ENCODE peak calls at places on chromosome 11, in ten cellular contexts. S, R, X, Q, U, N, F, V, J and K are unnamed samples.

GRCh38 chr11:114612686-114613085 is 17.1 kb upstream of the NXPE4 start:
- DNase-seq in S (no peak), R (no peak), X (no peak), Q (no peak), U (no peak), N (no peak), F (no peak), V (no peak), J (no peak), K (no peak)

GRCh38 chr11:128598096-128598495 is 10.7 kb upstream of the ETS1 start:
- DNase-seq in S (no peak), R (no peak), X (no peak), Q (no peak), U (no peak), N (no peak), F (no peak), V (no peak), J (peak), K (no peak)

GRCh38 chr11:2567026-2567671 is 122.3 kb downstream of the KCNQ1 start:
- DNase-seq in S (no peak), R (no peak), X (no peak), Q (no peak), U (no peak), N (no peak), F (no peak), V (no peak), J (peak), K (no peak)

GRCh38 chr11:90218606-90219005 is 4.2 kb downstream of the CHORDC1 start:
- DNase-seq in S (no peak), R (no peak), X (no peak), Q (no peak), U (no peak), N (no peak), F (no peak), V (no peak), J (peak), K (no peak)

GRCh38 chr11:30346068-30346688 is 23.3 kb downstream of the ARL14EP start:
- DNase-seq in S (no peak), R (no peak), X (no peak), Q (no peak), U (no peak), N (peak), F (peak), V (peak), J (peak), K (no peak)

GRCh38 chr11:116130122-116130521 is 625.9 kb upstream of the CADM1 start:
- DNase-seq in S (no peak), R (no peak), X (no peak), Q (no peak), U (no peak), N (no peak), F (no peak), V (no peak), J (no peak), K (no peak)

GRCh38 chr11:86116386-86116726 is 47.5 kb upstream of the PICALM start:
- DNase-seq in S (no peak), R (no peak), X (no peak), Q (peak), U (no peak), N (peak), F (no peak), V (peak), J (no peak), K (no peak)

GRCh38 chr11:60872124-60872951 is 5.0 kb downstream of the ZP1 start:
- DNase-seq in S (no peak), R (no peak), X (no peak), Q (no peak), U (no peak), N (no peak), F (no peak), V (peak), J (no peak), K (no peak)

GRCh38 chr11:99199336-99199735 is 178.6 kb downstream of the CNTN5 start:
- DNase-seq in S (no peak), R (no peak), X (no peak), Q (no peak), U (peak), N (no peak), F (no peak), V (peak), J (peak), K (no peak)

DNA sequence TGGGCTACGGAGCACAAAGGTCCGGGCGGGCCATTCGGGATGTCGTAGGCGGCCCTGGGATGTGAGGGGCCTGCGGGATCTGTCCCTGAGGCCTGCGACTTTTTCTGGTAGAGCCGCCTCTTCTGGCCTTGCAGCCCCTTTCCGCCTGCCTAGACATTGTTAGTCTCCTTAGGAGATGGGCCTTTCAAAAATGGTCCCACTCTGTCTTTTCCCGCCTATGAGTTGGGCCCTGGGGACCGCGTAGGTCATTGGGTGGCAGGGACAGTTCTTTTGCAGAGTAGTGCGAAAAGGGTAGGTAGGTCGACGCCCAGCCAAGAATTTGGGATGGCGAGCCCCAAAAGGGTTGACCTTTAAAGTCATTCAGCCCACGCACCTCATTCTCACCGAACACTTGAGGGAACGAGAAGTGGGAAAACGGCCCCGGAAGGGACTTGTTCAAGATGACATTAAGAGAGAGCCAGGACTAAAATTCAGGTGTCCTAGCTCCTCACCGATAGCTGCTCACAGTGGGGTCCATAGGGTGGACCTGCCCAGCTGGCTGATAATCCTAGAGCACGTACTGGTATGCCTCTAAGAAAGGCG is 785 bp downstream of the OTUB1 start:
- DNase-seq in S (no peak), R (no peak), X (no peak), Q (no peak), U (no peak), N (no peak), F (no peak), V (no peak), J (no peak), K (no peak)
- H3K27ac ChIP-seq in S (peak), R (peak), X (peak), Q (peak), U (peak), N (peak), F (peak), V (peak), J (peak), K (peak)

DNA sequence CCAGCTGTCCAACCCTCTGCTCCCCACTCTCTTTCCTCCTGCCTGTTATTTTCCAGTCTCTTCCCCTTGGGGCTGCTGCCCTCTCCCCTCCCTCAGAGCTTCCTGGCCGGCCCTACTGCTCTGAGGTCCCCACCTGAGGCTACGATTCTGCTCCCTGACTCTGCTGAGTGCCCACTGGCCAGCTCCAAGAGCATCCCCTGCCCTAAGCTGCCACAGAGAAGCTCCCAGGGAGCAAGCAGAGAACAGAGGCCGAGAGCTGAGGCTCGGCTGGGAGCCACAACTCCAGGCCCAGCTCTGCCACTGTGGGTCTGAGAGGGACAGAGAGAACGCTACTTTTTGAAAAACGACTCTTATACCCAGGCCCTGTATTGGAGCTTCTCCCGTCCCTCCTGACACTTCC is 61.1 kb downstream of the CHRDL2 start:
- DNase-seq in S (peak), R (no peak), X (no peak), Q (no peak), U (no peak), N (no peak), F (no peak), V (no peak), J (no peak), K (no peak)
- H3K27ac ChIP-seq in S (no peak), R (no peak), X (no peak), Q (no peak), U (no peak), N (no peak), F (no peak), V (no peak), J (no peak), K (no peak)

GRCh38 chr11:73320786-73321325 is 12.8 kb downstream of the ARHGEF17 start:
- DNase-seq in S (no peak), R (no peak), X (no peak), Q (no peak), U (no peak), N (no peak), F (no peak), V (no peak), J (no peak), K (no peak)

GRCh38 chr11:73317803-73318202 is 9.7 kb downstream of the ARHGEF17 start:
- DNase-seq in S (no peak), R (no peak), X (no peak), Q (no peak), U (no peak), N (no peak), F (no peak), V (no peak), J (no peak), K (no peak)

GRCh38 chr11:73317373-73317772 is 9.3 kb downstream of the ARHGEF17 start:
- DNase-seq in S (peak), R (peak), X (no peak), Q (no peak), U (peak), N (no peak), F (no peak), V (no peak), J (no peak), K (peak)

GRCh38 chr11:73316422-73316821 is 8.3 kb downstream of the ARHGEF17 start:
- DNase-seq in S (no peak), R (no peak), X (no peak), Q (no peak), U (no peak), N (no peak), F (no peak), V (no peak), J (no peak), K (no peak)

DNA sequence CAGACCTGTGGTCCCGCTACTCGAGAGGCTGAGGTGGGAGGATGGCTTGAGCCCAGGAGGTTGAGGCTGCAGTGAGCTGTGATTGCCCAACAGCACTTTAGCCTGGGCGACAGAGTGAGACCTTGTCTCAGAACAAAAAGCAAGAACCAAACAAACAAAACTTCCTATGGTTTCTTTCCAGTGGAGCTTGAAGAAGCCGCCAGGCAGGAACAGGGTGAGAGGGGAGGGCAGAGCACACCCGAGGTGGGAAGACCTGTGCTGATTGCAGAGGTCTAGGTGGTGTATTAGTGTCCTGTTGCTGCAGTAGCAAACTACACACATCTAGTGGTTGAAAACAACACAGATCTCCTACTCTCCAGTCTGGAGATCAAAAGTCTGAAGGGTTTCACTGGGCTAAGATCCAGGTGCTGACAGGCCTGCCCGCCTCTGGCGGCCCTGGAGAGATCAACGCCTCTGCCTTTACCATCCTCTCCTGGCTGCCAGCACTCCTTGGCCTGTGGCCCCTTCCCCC is 10.5 kb downstream of the ARHGEF17 start:
- DNase-seq in S (no peak), R (no peak), X (no peak), Q (no peak), U (no peak), N (no peak), F (no peak), V (no peak), J (no peak), K (no peak)
- H3K27ac ChIP-seq in S (peak), R (peak), X (no peak), Q (no peak), U (no peak), N (no peak), F (no peak), V (no peak), J (no peak), K (peak)

GRCh38 chr11:73087730-73088129 is 54.4 kb downstream of the FCHSD2 start:
- DNase-seq in S (peak), R (no peak), X (no peak), Q (no peak), U (no peak), N (no peak), F (no peak), V (no peak), J (no peak), K (no peak)
- H3K27ac ChIP-seq in S (peak), R (peak), X (no peak), Q (no peak), U (no peak), N (no peak), F (no peak), V (no peak), J (no peak), K (peak)

GRCh38 chr11:132772712-132773545 is 759.4 kb downstream of the OPCML start:
- DNase-seq in S (no peak), R (no peak), X (no peak), Q (no peak), U (no peak), N (no peak), F (no peak), V (no peak), J (peak), K (no peak)
- H3K27ac ChIP-seq in S (no peak), R (no peak), X (no peak), Q (no peak), U (no peak), N (no peak), F (no peak), V (no peak), J (peak), K (no peak)

GRCh38 chr11:7448126-7448525 is 37.2 kb upstream of the OLFML1 start:
- DNase-seq in S (no peak), R (no peak), X (no peak), Q (no peak), U (no peak), N (no peak), F (no peak), V (no peak), J (peak), K (no peak)

GRCh38 chr11:7449841-7450214 is 35.5 kb upstream of the OLFML1 start:
- DNase-seq in S (no peak), R (no peak), X (no peak), Q (no peak), U (no peak), N (no peak), F (no peak), V (no peak), J (no peak), K (no peak)

GRCh38 chr11:7451520-7451919 is 33.8 kb upstream of the OLFML1 start:
- DNase-seq in S (no peak), R (no peak), X (no peak), Q (no peak), U (no peak), N (no peak), F (no peak), V (no peak), J (peak), K (no peak)

GRCh38 chr11:7450836-7451235 is 34.5 kb upstream of the OLFML1 start:
- DNase-seq in S (no peak), R (no peak), X (no peak), Q (no peak), U (no peak), N (no peak), F (no peak), V (no peak), J (no peak), K (no peak)

DNA sequence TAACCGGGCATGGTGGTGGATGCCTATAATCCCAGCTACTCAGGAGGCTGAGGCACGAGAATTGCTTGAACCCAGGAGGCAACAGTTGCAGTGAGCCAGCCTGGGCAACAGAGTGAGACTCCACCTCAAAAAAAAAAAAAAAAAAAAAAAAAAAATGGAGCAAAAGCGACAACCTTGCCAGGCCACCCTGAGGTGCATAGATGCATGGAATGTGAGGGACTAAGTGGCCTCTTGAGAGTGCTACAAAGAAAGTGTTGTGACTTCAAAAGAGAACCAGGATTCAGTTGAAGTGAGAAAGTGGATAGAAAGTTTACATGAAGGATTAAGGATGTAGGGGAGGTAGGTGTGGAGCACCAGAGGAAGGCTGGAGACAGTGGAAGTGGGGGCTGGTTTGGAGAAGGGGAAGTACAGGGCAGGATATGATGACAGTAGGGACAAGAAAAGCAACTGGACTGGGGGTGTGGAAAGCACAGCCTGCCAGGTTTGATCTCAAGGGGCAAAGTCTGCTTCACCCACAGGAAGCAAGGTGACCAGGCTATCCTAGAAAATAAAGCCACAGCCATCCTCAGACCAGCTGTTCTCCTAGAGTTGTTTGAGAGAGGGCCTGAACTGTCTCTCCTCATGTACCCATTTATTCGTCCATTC is 36.0 kb upstream of the OLFML1 start:
- DNase-seq in S (no peak), R (no peak), X (no peak), Q (no peak), U (no peak), N (no peak), F (no peak), V (no peak), J (no peak), K (no peak)
- H3K27ac ChIP-seq in S (no peak), R (no peak), X (no peak), Q (no peak), U (no peak), N (no peak), F (no peak), V (no peak), J (no peak), K (no peak)

GRCh38 chr11:125165664-125166346 is 1.3 kb downstream of the PKNOX2 start:
- DNase-seq in S (no peak), R (no peak), X (no peak), Q (no peak), U (no peak), N (no peak), F (no peak), V (peak), J (peak), K (no peak)

GRCh38 chr11:125163431-125164011 is 1.0 kb upstream of the PKNOX2 start:
- DNase-seq in S (no peak), R (no peak), X (no peak), Q (no peak), U (no peak), N (no peak), F (no peak), V (peak), J (peak), K (no peak)

GRCh38 chr11:125165111-125165663 is 636 bp downstream of the PKNOX2 start:
- DNase-seq in S (no peak), R (no peak), X (no peak), Q (no peak), U (no peak), N (peak), F (no peak), V (peak), J (peak), K (no peak)

GRCh38 chr11:125164091-125164421 is 495 bp upstream of the PKNOX2 start:
- DNase-seq in S (no peak), R (no peak), X (no peak), Q (no peak), U (no peak), N (no peak), F (no peak), V (no peak), J (no peak), K (no peak)

GRCh38 chr11:125164422-125165110 is at the start of gene PKNOX2:
- DNase-seq in S (peak), R (peak), X (peak), Q (no peak), U (peak), N (peak), F (peak), V (peak), J (peak), K (peak)
- H3K27ac ChIP-seq in S (peak), R (peak), X (no peak), Q (no peak), U (peak), N (no peak), F (no peak), V (peak), J (peak), K (peak)